ENCODE peak calls at places on chromosome 6, in five cellular contexts. One of them, this sample, is unnamed.

GRCh38 chr6:75114795-75115194 is 91.1 kb downstream of the COL12A1 start:
- DNase-seq in AG20443: no peak
- DNase-seq in suprapubic skin: no peak
- DNase-seq in retina: no peak
- DNase-seq in GM23248: no peak
- DNase-seq in this sample: no peak

GRCh38 chr6:41399424-41399823 is 64.0 kb downstream of the NCR2 start:
- DNase-seq in AG20443: no peak
- DNase-seq in suprapubic skin: no peak
- DNase-seq in retina: no peak
- DNase-seq in GM23248: no peak
- DNase-seq in this sample: no peak

GRCh38 chr6:36244641-36245280 is 25.1 kb upstream of the PNPLA1 start:
- DNase-seq in AG20443: no peak
- DNase-seq in suprapubic skin: no peak
- DNase-seq in retina: no peak
- DNase-seq in GM23248: no peak
- DNase-seq in this sample: no peak

GRCh38 chr6:85015396-85015990 is 251.1 kb upstream of the TBX18 start:
- DNase-seq in AG20443: peak; percentile 21
- DNase-seq in suprapubic skin: no peak
- DNase-seq in retina: peak; percentile 61
- DNase-seq in GM23248: peak; percentile 24
- DNase-seq in this sample: peak; percentile 53

GRCh38 chr6:84332139-84333034 is 104.9 kb upstream of the CEP162 start:
- DNase-seq in AG20443: no peak
- DNase-seq in suprapubic skin: no peak
- DNase-seq in retina: no peak
- DNase-seq in GM23248: peak; percentile 8
- DNase-seq in this sample: no peak

GRCh38 chr6:159170333-159170672 is 1.1 kb downstream of the FNDC1 start:
- DNase-seq in AG20443: no peak
- DNase-seq in suprapubic skin: no peak
- DNase-seq in retina: no peak
- DNase-seq in GM23248: no peak
- DNase-seq in this sample: no peak

GRCh38 chr6:166417285-166417691 is 34.5 kb upstream of the MPC1 start:
- DNase-seq in AG20443: no peak
- DNase-seq in suprapubic skin: no peak
- DNase-seq in retina: no peak
- DNase-seq in GM23248: no peak
- DNase-seq in this sample: no peak

GRCh38 chr6:169868458-169868857 is 117.0 kb downstream of the ERMARD start:
- DNase-seq in AG20443: peak; percentile 26
- DNase-seq in suprapubic skin: no peak
- DNase-seq in retina: no peak
- DNase-seq in GM23248: peak; percentile 20
- DNase-seq in this sample: no peak

GRCh38 chr6:169701218-169701952 is 444 bp downstream of the WDR27 start:
- DNase-seq in AG20443: peak; percentile 35
- DNase-seq in suprapubic skin: no peak
- DNase-seq in retina: no peak
- DNase-seq in GM23248: no peak
- DNase-seq in this sample: no peak

GRCh38 chr6:81625216-81625615 is 127.3 kb downstream of the TENT5A start:
- DNase-seq in AG20443: no peak
- DNase-seq in suprapubic skin: no peak
- DNase-seq in retina: no peak
- DNase-seq in GM23248: no peak
- DNase-seq in this sample: no peak

This sample was measured in AG08396.